ENCODE peak calls at places on chromosome 19, in eight cellular contexts. Y is lower lobe of right lung; W is astrocyte; R is tibial artery; J is CD8-positive, alpha-beta T cell; K is coronary artery; X is endothelial cell of umbilical vein; B is left lung. Q is an unnamed sample.

GRCh38 chr19:40592170-40592569 is 9.0 kb upstream of the LTBP4 start:
- DNase-seq in X (peak; percentile 60), R (no peak), J (no peak), Y (no peak), B (no peak), W (peak; percentile 69), K (no peak), Q (peak; percentile 71)

GRCh38 chr19:35718345-35719041 is 690 bp downstream of the KMT2B start:
- DNase-seq in B (peak; percentile 54), R (no peak), W (no peak), X (peak; percentile 25), Y (peak; percentile 72), J (no peak), K (peak; percentile 80), Q (no peak)

GRCh38 chr19:38204728-38205127 is 19.3 kb downstream of the DPF1 start:
- DNase-seq in J (no peak), B (no peak), X (no peak), Y (no peak), K (no peak), R (no peak), W (no peak), Q (no peak)

GRCh38 chr19:38705197-38706019 is 38.9 kb downstream of the CAPN12 start:
- DNase-seq in X (no peak), B (no peak), K (no peak), W (no peak), Y (no peak), J (no peak), R (no peak), Q (no peak)

GRCh38 chr19:39389621-39390414 is 1.1 kb downstream of the PAF1 start:
- DNase-seq in Y (peak; percentile 22), W (no peak), X (no peak), J (no peak), B (no peak), R (no peak), K (no peak), Q (no peak)

GRCh38 chr19:16327911-16328823 is 3.5 kb downstream of the KLF2 start:
- DNase-seq in K (peak; percentile 93), R (peak; percentile 95), B (peak; percentile 91), J (no peak), Y (peak; percentile 92), X (peak; percentile 75), W (no peak), Q (no peak)

GRCh38 chr19:2577722-2578335 is 101.9 kb downstream of the GADD45B start:
- DNase-seq in B (peak; percentile 20), J (no peak), W (no peak), R (peak; percentile 28), Y (no peak), K (peak; percentile 77), X (no peak), Q (no peak)

GRCh38 chr19:36489920-36490415 is 607 bp upstream of the ZNF566 start:
- DNase-seq in J (peak; percentile 59), X (no peak), K (peak; percentile 83), B (peak; percentile 84), Y (peak; percentile 79), R (peak; percentile 66), W (peak; percentile 95), Q (peak; percentile 96)

GRCh38 chr19:15991602-15992001 is 42.8 kb downstream of the OR10H4 start:
- DNase-seq in R (no peak), K (no peak), Y (no peak), J (no peak), B (no peak), W (no peak), X (no peak), Q (no peak)

GRCh38 chr19:29562299-29563297 is 36.8 kb downstream of the VSTM2B start:
- DNase-seq in W (no peak), R (no peak), K (peak; percentile 50), J (no peak), X (no peak), Y (no peak), B (no peak), Q (no peak)

GRCh38 chr19:56177564-56178243 is 1.9 kb downstream of the GALP start:
- DNase-seq in K (no peak), W (no peak), X (no peak), R (no peak), Y (no peak), B (no peak), J (no peak), Q (no peak)

GRCh38 chr19:33905937-33906577 is 109.4 kb downstream of the KCTD15 start:
- DNase-seq in J (no peak), B (peak; percentile 62), W (no peak), R (peak; percentile 34), K (peak; percentile 79), Y (peak; percentile 84), X (peak; percentile 22), Q (peak; percentile 3)

GRCh38 chr19:2047449-2048103 is 3.5 kb downstream of the MKNK2 start:
- DNase-seq in Y (peak; percentile 78), R (peak; percentile 64), X (peak; percentile 83), B (peak; percentile 76), J (no peak), W (no peak), K (peak; percentile 75), Q (no peak)

GRCh38 chr19:38736413-38737280 is 7.6 kb downstream of the CAPN12 start:
- DNase-seq in B (peak; percentile 72), R (no peak), X (no peak), J (peak; percentile 55), K (no peak), W (no peak), Y (peak; percentile 84), Q (no peak)

GRCh38 chr19:1252818-1253513 is 4.6 kb downstream of the MIDN start:
- DNase-seq in R (peak; percentile 95), W (peak; percentile 95), X (peak; percentile 88), B (peak; percentile 95), J (peak; percentile 69), Y (peak; percentile 95), K (peak; percentile 98), Q (peak; percentile 94)

GRCh38 chr19:35868172-35868822 is at the start of gene APLP1:
- DNase-seq in B (peak; percentile 61), J (peak; percentile 43), K (no peak), X (peak; percentile 39), R (peak; percentile 52), Y (peak; percentile 80), W (peak; percentile 15), Q (peak; percentile 16)

GRCh38 chr19:15466851-15467733 is 2.7 kb upstream of the RASAL3 start:
- DNase-seq in B (no peak), J (peak; percentile 32), R (no peak), Y (no peak), W (peak; percentile 67), K (no peak), X (peak; percentile 99), Q (peak; percentile 54)

GRCh38 chr19:31220540-31220939 is 128.7 kb downstream of the TSHZ3 start:
- DNase-seq in Y (no peak), K (no peak), J (no peak), X (no peak), W (no peak), R (no peak), B (no peak), Q (no peak)

GRCh38 chr19:21698215-21698614 is 69.2 kb downstream of the ZNF100 start:
- DNase-seq in Y (no peak), B (no peak), X (peak; percentile 2), J (no peak), R (no peak), K (no peak), W (peak; percentile 8), Q (no peak)

GRCh38 chr19:51810228-51810627 is 15.3 kb downstream of the FPR3 start:
- DNase-seq in R (no peak), J (no peak), K (no peak), W (no peak), Y (no peak), B (no peak), X (no peak), Q (no peak)

GRCh38 chr19:1093330-1093729 is 1.8 kb downstream of the POLR2E start:
- DNase-seq in X (no peak), J (no peak), Y (no peak), W (no peak), R (no peak), K (no peak), B (no peak), Q (no peak)

GRCh38 chr19:47161876-47162489 is 31.3 kb downstream of the SAE1 start:
- DNase-seq in R (no peak), X (no peak), Y (no peak), B (no peak), K (no peak), J (no peak), W (no peak), Q (no peak)
- H3K27ac ChIP-seq in R (no peak overlapping the region), X (no peak overlapping the region), Y (no peak overlapping the region), B (no peak overlapping the region), K (no peak overlapping the region), J (no peak overlapping the region), W (no peak overlapping the region), Q (no peak overlapping the region)

GRCh38 chr19:46924874-46925547 is 64.2 kb downstream of the ARHGAP35 start:
- DNase-seq in W (no peak), Y (no peak), X (peak; percentile 74), K (no peak), R (no peak), J (peak; percentile 11), B (no peak), Q (no peak)

GRCh38 chr19:46920341-46920740 is 59.5 kb downstream of the ARHGAP35 start:
- DNase-seq in B (no peak), W (no peak), J (no peak), K (no peak), X (no peak), R (no peak), Y (no peak), Q (no peak)

GRCh38 chr19:46919324-46919723 is 58.5 kb downstream of the ARHGAP35 start:
- DNase-seq in X (no peak), K (no peak), Y (no peak), J (no peak), W (peak; percentile 25), B (no peak), R (no peak), Q (peak; percentile 33)

GRCh38 chr19:46925548-46925950 is 64.8 kb downstream of the ARHGAP35 start:
- DNase-seq in X (peak; percentile 29), B (no peak), R (no peak), J (no peak), W (peak; percentile 68), K (no peak), Y (no peak), Q (no peak)

DNA sequence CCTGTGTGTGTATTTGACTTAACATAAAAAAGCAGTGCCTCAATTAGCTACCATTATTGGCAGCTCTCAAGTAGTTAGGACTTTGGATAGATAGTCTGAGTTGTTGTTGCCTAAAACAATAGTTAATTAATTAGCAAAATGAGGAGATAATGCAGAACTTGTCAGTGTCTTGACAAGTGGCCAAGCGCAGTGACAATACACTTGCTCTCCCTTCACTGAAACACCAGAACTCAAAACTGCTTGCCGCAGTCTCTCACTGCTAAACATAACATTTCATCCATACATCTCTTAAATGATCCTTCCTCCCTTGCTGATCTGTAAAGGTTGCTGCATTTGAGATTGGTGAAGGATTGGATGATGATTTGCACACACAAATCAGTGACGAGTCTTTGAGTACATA is 61.7 kb downstream of the ARHGAP35 start:
- DNase-seq in W (no peak), B (no peak), R (no peak), Y (no peak), J (no peak), K (no peak), X (no peak), Q (no peak)
- TF ChIP-seq CTCF in W (no peak), B (no peak), R (no peak), Y (no peak), J (no peak), K (no peak), X (no peak), Q (no peak)

GRCh38 chr19:58010507-58010906 is 7.9 kb upstream of the ZNF606 start:
- DNase-seq in W (no peak), R (no peak), K (no peak), Y (no peak), J (no peak), X (no peak), B (no peak), Q (no peak)
- H3K4me3 ChIP-seq in W (no peak overlapping the region), R (no peak overlapping the region), K (no peak overlapping the region), Y (no peak overlapping the region), J (no peak overlapping the region), X (no peak overlapping the region), B (no peak overlapping the region), Q (no peak overlapping the region)

GRCh38 chr19:8460516-8461298 is 15.9 kb downstream of the HNRNPM start:
- DNase-seq in J (no peak), W (no peak), K (no peak), B (no peak), X (no peak), Y (no peak), R (no peak), Q (no peak)
- H3K27ac ChIP-seq in J (no peak overlapping the region), W (peak overlapping the region; percentile 78), K (peak overlapping the region; percentile 79), B (peak overlapping the region; percentile 20), X (peak overlapping the region; percentile 29), Y (peak overlapping the region; percentile 22), R (peak overlapping the region; percentile 19), Q (peak overlapping the region; percentile 84)